ENCODE peak calls at places on chromosomes 6 and 20, in five cellular contexts. E is aorta, H is astrocyte of the spinal cord, F is GM23248, P is iris pigment epithelial cell. Z is an unnamed sample.

GRCh38 chr6:35014341-35014740 is 125.3 kb downstream of the ANKS1A start:
- DNase-seq in E (no peak), H (no peak), F (peak), P (no peak), Z (no peak)

GRCh38 chr20:19185083-19185482 is 27.4 kb upstream of the SLC24A3 start:
- DNase-seq in E (no peak), H (no peak), F (no peak), P (no peak), Z (no peak)

GRCh38 chr6:151374024-151374423 is 17.3 kb downstream of the ZBTB2 start:
- DNase-seq in E (no peak), H (no peak), F (no peak), P (peak), Z (no peak)

GRCh38 chr6:39452306-39452705 is 129.8 kb upstream of the KCNK16 start:
- DNase-seq in E (no peak), H (peak), F (peak), P (peak), Z (peak)

GRCh38 chr6:40545954-40546353 is 41.2 kb downstream of the LRFN2 start:
- DNase-seq in E (peak), H (no peak), F (no peak), P (no peak), Z (no peak)

GRCh38 chr6:112781236-112781635 is 434.1 kb downstream of the RFPL4B start:
- DNase-seq in E (no peak), H (peak), F (peak), P (peak), Z (peak)

GRCh38 chr6:15357832-15358231 is 112.0 kb downstream of the JARID2 start:
- DNase-seq in E (no peak), H (no peak), F (no peak), P (no peak), Z (no peak)

GRCh38 chr6:35047265-35048011 is 93.7 kb downstream of the TCP11 start:
- DNase-seq in E (no peak), H (peak), F (peak), P (peak), Z (peak)

GRCh38 chr6:159438106-159438505 is 254.9 kb downstream of the SOD2 start:
- DNase-seq in E (no peak), H (no peak), F (no peak), P (no peak), Z (no peak)

GRCh38 chr20:41897708-41898107 is 279.5 kb upstream of the CHD6 start:
- DNase-seq in E (no peak), H (no peak), F (no peak), P (no peak), Z (no peak)

Z was measured in Daoy.